ENCODE peak calls at places on chromosome 18, in four cellular contexts. S is K562, F is HepG2, D is GM12878. N is an unnamed sample.

GRCh38 chr18:9403795-9404564 is 69.4 kb downstream of the TWSG1 start:
- DNase-seq in D (no peak), S (no peak), F (peak; percentile 54), N (no peak)

GRCh38 chr18:25181581-25181980 is 170.4 kb downstream of the ZNF521 start:
- DNase-seq in S (no peak), D (no peak), F (no peak), N (no peak)

GRCh38 chr18:52546686-52547346 is 206.8 kb downstream of the DCC start:
- DNase-seq in S (no peak), D (no peak), F (no peak), N (no peak)

GRCh38 chr18:79570266-79571201 is 109.1 kb upstream of the CTDP1 start:
- DNase-seq in F (no peak), D (no peak), S (no peak), N (no peak)

GRCh38 chr18:68847219-68847860 is 49.5 kb downstream of the CCDC102B start:
- DNase-seq in D (no peak), F (peak; percentile 4), S (no peak), N (peak; percentile 21)

GRCh38 chr18:60232541-60232940 is 140.0 kb downstream of the MC4R start:
- DNase-seq in D (no peak), F (no peak), S (no peak), N (peak; percentile 5)

GRCh38 chr18:26017929-26018328 is 72.5 kb downstream of the SS18 start:
- DNase-seq in D (no peak), S (no peak), F (no peak), N (peak; percentile 4)

GRCh38 chr18:49459404-49460171 is 857 bp downstream of the DYM start:
- DNase-seq in F (no peak), D (no peak), S (no peak), N (peak; percentile 26)

GRCh38 chr18:25985999-25986398 is 104.4 kb downstream of the SS18 start:
- DNase-seq in F (no peak), S (no peak), D (no peak), N (no peak)

GRCh38 chr18:8807502-8807833 is 102.1 kb downstream of the MTCL1 start:
- DNase-seq in F (no peak), S (no peak), D (no peak), N (no peak)

GRCh38 chr18:36386150-36386920 is 88.8 kb downstream of the FHOD3 start:
- DNase-seq in S (no peak), D (no peak), F (no peak), N (no peak)

GRCh38 chr18:58990720-58991119 is 126.0 kb downstream of the ZNF532 start:
- DNase-seq in S (no peak), F (no peak), D (no peak), N (no peak)

GRCh38 chr18:7273301-7273911 is 42.5 kb downstream of the LRRC30 start:
- DNase-seq in D (no peak), F (no peak), S (no peak), N (no peak)

GRCh38 chr18:9934274-9934673 is 20.5 kb downstream of the VAPA start:
- DNase-seq in S (no peak), F (no peak), D (no peak), N (no peak)

GRCh38 chr18:69617888-69618287 is 217.2 kb downstream of the DOK6 start:
- DNase-seq in S (no peak), D (no peak), F (no peak), N (no peak)

GRCh38 chr18:48363167-48363566 is 46.0 kb downstream of the ZBTB7C start:
- DNase-seq in D (no peak), S (no peak), F (no peak), N (no peak)

GRCh38 chr18:14944838-14945237 is 196.9 kb downstream of the ANKRD30B start:
- DNase-seq in F (no peak), S (no peak), D (no peak), N (no peak)

GRCh38 chr18:9775172-9775571 is 67.1 kb downstream of the RAB31 start:
- DNase-seq in S (no peak), F (no peak), D (no peak), N (no peak)

GRCh38 chr18:3340682-3341097 is 78.8 kb downstream of the MYL12B start:
- DNase-seq in D (no peak), F (no peak), S (no peak), N (no peak)

GRCh38 chr18:23998811-23999210 is 15.7 kb upstream of the TTC39C start:
- DNase-seq in F (peak; percentile 68), S (no peak), D (no peak), N (no peak)

GRCh38 chr18:22194151-22194598 is 24.8 kb downstream of the GATA6 start:
- DNase-seq in D (no peak), F (peak; percentile 96), S (peak; percentile 80), N (no peak)

GRCh38 chr18:32911660-32912284 is 138.9 kb upstream of the KLHL14 start:
- DNase-seq in S (no peak), D (no peak), F (no peak), N (no peak)

GRCh38 chr18:32366586-32367538 is 103.8 kb downstream of the GAREM1 start:
- DNase-seq in D (no peak), F (no peak), S (no peak), N (no peak)

GRCh38 chr18:63783394-63783793 is 8.2 kb downstream of the SERPINB7 start:
- DNase-seq in F (no peak), S (no peak), D (no peak), N (peak; percentile 12)

GRCh38 chr18:80034852-80035406 is 695 bp downstream of the RBFA start:
- DNase-seq in S (no peak), F (no peak), D (no peak), N (no peak)

DNA sequence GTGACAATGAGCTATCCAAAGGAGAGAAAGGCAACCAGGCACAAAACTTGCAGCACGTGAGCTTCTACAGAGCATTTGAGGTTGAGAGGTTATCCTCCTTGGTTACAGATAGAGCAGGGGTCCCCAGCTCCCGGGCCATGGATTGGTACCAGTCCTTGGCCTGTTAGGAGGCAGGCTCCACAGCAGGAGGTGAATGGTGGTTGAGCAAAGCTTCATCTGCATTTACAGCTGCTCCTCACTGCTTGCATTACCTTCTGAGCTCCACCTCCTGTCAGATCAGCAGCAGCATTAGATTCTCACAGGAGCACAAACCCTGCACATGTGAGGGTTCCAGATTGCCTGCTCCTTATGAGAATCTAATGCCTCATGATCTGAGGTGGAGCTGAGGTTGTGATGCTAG is 57.8 kb upstream of the ST8SIA3 start:
- DNase-seq in D (no peak), S (no peak), F (no peak), N (no peak)
- TF ChIP-seq POLR2AphosphoS2 in D (no peak), S (no peak), F (no peak), N (no peak)

DNA sequence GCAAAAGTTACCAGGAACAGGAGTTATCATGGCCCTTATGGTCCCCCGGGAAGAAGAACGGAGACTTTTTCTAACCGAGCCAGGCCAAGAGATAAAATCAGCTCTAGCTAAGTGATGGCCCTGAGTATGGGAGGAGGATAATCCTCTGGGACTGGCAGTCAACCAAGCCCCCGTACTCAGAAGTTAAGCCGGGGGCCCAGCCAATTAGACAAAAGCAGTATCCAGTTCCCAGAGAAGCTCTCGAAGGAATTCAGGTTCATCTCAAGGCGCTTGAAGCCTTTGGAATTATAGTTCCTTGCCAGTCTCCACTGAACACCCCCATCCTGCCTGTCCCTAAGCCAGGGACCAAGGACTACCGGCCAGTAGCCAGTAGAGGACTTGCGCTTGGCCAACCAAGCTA is 365.3 kb upstream of the TCF4 start:
- DNase-seq in S (no peak), D (no peak), F (no peak), N (no peak)
- TF ChIP-seq POLR2AphosphoS2 in S (no peak), D (no peak), F (no peak), N (no peak)

DNA sequence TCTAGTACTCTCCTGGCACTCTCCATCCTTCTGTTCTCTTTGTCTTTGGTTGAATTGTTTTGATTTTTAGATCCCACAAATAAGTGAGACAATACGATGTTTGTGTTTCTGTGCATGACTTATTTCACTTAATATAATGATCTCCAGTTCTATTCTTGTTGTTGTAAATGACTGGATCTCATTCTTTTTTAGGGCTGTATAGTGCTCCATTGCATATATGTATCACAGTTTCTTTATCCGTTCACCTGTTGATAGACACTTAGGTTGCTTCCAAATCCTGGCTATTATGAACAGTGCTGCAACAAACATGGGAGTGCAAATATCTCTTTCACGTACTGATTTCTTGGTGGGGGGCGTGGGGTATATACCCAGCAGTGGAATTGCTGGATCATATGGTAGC is 245.0 kb downstream of the ADCYAP1 start:
- DNase-seq in S (no peak), D (no peak), F (no peak), N (no peak)
- TF ChIP-seq POLR2AphosphoS2 in S (no peak), D (no peak), F (no peak), N (no peak)

DNA sequence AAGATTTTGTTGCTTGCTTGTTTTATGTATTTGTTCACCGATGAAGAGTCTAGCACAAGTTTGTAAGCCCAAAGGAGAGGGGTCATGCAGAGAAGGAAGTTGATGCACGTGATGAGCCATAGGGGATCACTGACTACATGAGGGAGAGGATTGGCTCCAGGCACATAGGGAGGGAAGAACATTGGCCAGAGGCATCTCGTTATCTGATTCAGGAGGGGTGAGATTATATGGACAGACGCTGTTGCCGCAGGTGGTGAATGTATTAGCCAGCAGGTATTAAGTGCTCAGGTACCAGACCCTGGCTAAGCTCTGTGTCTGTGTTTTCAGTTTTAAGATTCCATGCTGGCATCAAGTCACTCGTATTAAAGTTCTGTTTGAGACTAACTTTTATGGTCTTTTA is 91.8 kb upstream of the CHST9 start:
- DNase-seq in D (no peak), S (no peak), F (no peak), N (no peak)
- TF ChIP-seq POLR2AphosphoS2 in D (no peak), S (no peak), F (no peak), N (no peak)

GRCh38 chr18:76145506-76145905 is 349.5 kb downstream of the ZNF516 start:
- DNase-seq in S (no peak), D (no peak), F (no peak), N (no peak)

GRCh38 chr18:76149728-76150127 is 345.3 kb downstream of the ZNF516 start:
- DNase-seq in S (no peak), F (no peak), D (no peak), N (no peak)

GRCh38 chr18:76144844-76145243 is 350.2 kb downstream of the ZNF516 start:
- DNase-seq in F (no peak), S (no peak), D (no peak), N (no peak)

GRCh38 chr18:76149284-76149683 is 345.8 kb downstream of the ZNF516 start:
- DNase-seq in D (no peak), F (no peak), S (no peak), N (no peak)

DNA sequence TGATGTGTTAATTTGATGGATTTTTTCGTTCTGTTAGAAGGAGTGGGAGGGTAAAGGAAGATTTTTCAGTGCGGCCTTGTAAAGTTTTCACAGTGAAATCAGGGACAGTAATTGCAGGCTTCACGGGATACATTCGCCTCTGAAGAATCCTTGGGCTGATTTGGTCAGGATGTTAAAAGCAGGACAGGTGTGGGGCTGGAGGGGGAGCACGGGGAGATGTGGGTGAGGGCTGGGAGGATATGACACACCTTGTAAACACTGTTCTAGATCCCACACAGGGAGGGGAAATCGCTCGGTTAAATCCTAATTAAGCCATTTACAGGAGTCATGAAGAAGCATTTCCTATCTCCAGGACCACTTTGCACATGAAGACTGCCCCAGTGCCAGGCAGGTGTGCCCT is 349.1 kb downstream of the ZNF516 start:
- DNase-seq in D (no peak), F (no peak), S (no peak), N (no peak)
- TF ChIP-seq POLR2AphosphoS2 in D (no peak), F (no peak), S (no peak), N (no peak)

N was measured in A549.